ENCODE peak calls at places on chromosomes 2 and 18, in five cellular contexts. One of them, this sample, is unnamed.

GRCh38 chr18:60684843-60685513 is 312.4 kb upstream of the MC4R start:
- DNase-seq in uterus: no peak
- DNase-seq in stomach: no peak
- DNase-seq in endothelial cell of umbilical vein: peak
- DNase-seq in spleen: no peak
- DNase-seq in this sample: no peak

GRCh38 chr2:127651987-127652550 is 6.1 kb downstream of the GPR17 start:
- DNase-seq in uterus: peak
- DNase-seq in stomach: no peak
- DNase-seq in endothelial cell of umbilical vein: no peak
- DNase-seq in spleen: peak
- DNase-seq in this sample: no peak

GRCh38 chr2:127472268-127472667 is 54.0 kb downstream of the IWS1 start:
- DNase-seq in uterus: no peak
- DNase-seq in stomach: no peak
- DNase-seq in endothelial cell of umbilical vein: no peak
- DNase-seq in spleen: no peak
- DNase-seq in this sample: no peak

GRCh38 chr2:30235859-30236535 is 4.7 kb downstream of the LBH start:
- DNase-seq in uterus: no peak
- DNase-seq in stomach: peak
- DNase-seq in endothelial cell of umbilical vein: no peak
- DNase-seq in spleen: peak
- DNase-seq in this sample: no peak

GRCh38 chr18:44231936-44232335 is 448.8 kb upstream of the SETBP1 start:
- DNase-seq in uterus: no peak
- DNase-seq in stomach: no peak
- DNase-seq in endothelial cell of umbilical vein: no peak
- DNase-seq in spleen: no peak
- DNase-seq in this sample: no peak

GRCh38 chr18:10121028-10121427 is 207.2 kb downstream of the VAPA start:
- DNase-seq in uterus: no peak
- DNase-seq in stomach: no peak
- DNase-seq in endothelial cell of umbilical vein: no peak
- DNase-seq in spleen: no peak
- DNase-seq in this sample: no peak

GRCh38 chr2:239590276-239590675 is 189.5 kb upstream of the HDAC4 start:
- DNase-seq in uterus: no peak
- DNase-seq in stomach: no peak
- DNase-seq in endothelial cell of umbilical vein: no peak
- DNase-seq in spleen: no peak
- DNase-seq in this sample: no peak

GRCh38 chr2:229695971-229696370 is 18.4 kb downstream of the DNER start:
- DNase-seq in uterus: no peak
- DNase-seq in stomach: no peak
- DNase-seq in endothelial cell of umbilical vein: no peak
- DNase-seq in spleen: no peak
- DNase-seq in this sample: no peak

GRCh38 chr2:128984855-128985254 is 666.2 kb upstream of the HS6ST1 start:
- DNase-seq in uterus: no peak
- DNase-seq in stomach: no peak
- DNase-seq in endothelial cell of umbilical vein: no peak
- DNase-seq in spleen: no peak
- DNase-seq in this sample: no peak

GRCh38 chr18:2642771-2643170 is 12.8 kb upstream of the SMCHD1 start:
- DNase-seq in uterus: no peak
- DNase-seq in stomach: no peak
- DNase-seq in endothelial cell of umbilical vein: no peak
- DNase-seq in spleen: no peak
- DNase-seq in this sample: no peak

GRCh38 chr18:54242327-54242726 is 17.9 kb upstream of the MBD2 start:
- DNase-seq in uterus: no peak
- DNase-seq in stomach: no peak
- DNase-seq in endothelial cell of umbilical vein: no peak
- DNase-seq in spleen: no peak
- DNase-seq in this sample: no peak

GRCh38 chr2:214774108-214774507 is 35.4 kb downstream of the BARD1 start:
- DNase-seq in uterus: no peak
- DNase-seq in stomach: no peak
- DNase-seq in endothelial cell of umbilical vein: peak
- DNase-seq in spleen: no peak
- DNase-seq in this sample: no peak

GRCh38 chr2:233152541-233152940 is 92.4 kb downstream of the INPP5D start:
- DNase-seq in uterus: peak
- DNase-seq in stomach: no peak
- DNase-seq in endothelial cell of umbilical vein: peak
- DNase-seq in spleen: peak
- DNase-seq in this sample: no peak

GRCh38 chr18:33821503-33821902 is 243.5 kb downstream of the ASXL3 start:
- DNase-seq in uterus: no peak
- DNase-seq in stomach: no peak
- DNase-seq in endothelial cell of umbilical vein: no peak
- DNase-seq in spleen: no peak
- DNase-seq in this sample: no peak

GRCh38 chr18:74370163-74370562 is 54.5 kb downstream of the C18orf63 start:
- DNase-seq in uterus: no peak
- DNase-seq in stomach: no peak
- DNase-seq in endothelial cell of umbilical vein: no peak
- DNase-seq in spleen: no peak
- DNase-seq in this sample: no peak

GRCh38 chr2:175769200-175769599 is 232.9 kb downstream of the LNPK start:
- DNase-seq in uterus: no peak
- DNase-seq in stomach: no peak
- DNase-seq in endothelial cell of umbilical vein: no peak
- DNase-seq in spleen: no peak
- DNase-seq in this sample: no peak

GRCh38 chr18:23121133-23121532 is 14.2 kb upstream of the CABLES1 start:
- DNase-seq in uterus: no peak
- DNase-seq in stomach: no peak
- DNase-seq in endothelial cell of umbilical vein: no peak
- DNase-seq in spleen: no peak
- DNase-seq in this sample: no peak

GRCh38 chr2:157257312-157258252 is at the start of gene GALNT5:
- DNase-seq in uterus: no peak
- DNase-seq in stomach: peak
- DNase-seq in endothelial cell of umbilical vein: no peak
- DNase-seq in spleen: no peak
- DNase-seq in this sample: no peak

GRCh38 chr2:174245065-174245464 is 3.3 kb downstream of the OLA1 start:
- DNase-seq in uterus: no peak
- DNase-seq in stomach: no peak
- DNase-seq in endothelial cell of umbilical vein: no peak
- DNase-seq in spleen: no peak
- DNase-seq in this sample: no peak

GRCh38 chr2:174248187-174248997 is at the start of gene OLA1:
- DNase-seq in uterus: peak
- DNase-seq in stomach: peak
- DNase-seq in endothelial cell of umbilical vein: peak
- DNase-seq in spleen: peak
- DNase-seq in this sample: peak

GRCh38 chr2:174248998-174249592 is 763 bp upstream of the OLA1 start:
- DNase-seq in uterus: no peak
- DNase-seq in stomach: no peak
- DNase-seq in endothelial cell of umbilical vein: no peak
- DNase-seq in spleen: no peak
- DNase-seq in this sample: no peak

GRCh38 chr2:174247474-174248186 is 702 bp downstream of the OLA1 start:
- DNase-seq in uterus: no peak
- DNase-seq in stomach: peak
- DNase-seq in endothelial cell of umbilical vein: peak
- DNase-seq in spleen: no peak
- DNase-seq in this sample: peak

GRCh38 chr2:174246944-174247381 is 1.4 kb downstream of the OLA1 start:
- DNase-seq in uterus: no peak
- DNase-seq in stomach: peak
- DNase-seq in endothelial cell of umbilical vein: no peak
- DNase-seq in spleen: no peak
- DNase-seq in this sample: no peak
- TF ChIP-seq POLR2A in uterus: no peak
- TF ChIP-seq POLR2A in stomach: no peak
- TF ChIP-seq POLR2A in endothelial cell of umbilical vein: no peak
- TF ChIP-seq POLR2A in spleen: no peak
- TF ChIP-seq POLR2A in this sample: no peak

GRCh38 chr18:46071894-46072867 is at the start of gene PSTPIP2:
- DNase-seq in uterus: peak
- DNase-seq in stomach: peak
- DNase-seq in endothelial cell of umbilical vein: peak
- DNase-seq in spleen: peak
- DNase-seq in this sample: peak
- TF ChIP-seq POLR2A in uterus: peak
- TF ChIP-seq POLR2A in stomach: peak
- TF ChIP-seq POLR2A in endothelial cell of umbilical vein: no peak
- TF ChIP-seq POLR2A in spleen: no peak
- TF ChIP-seq POLR2A in this sample: peak

DNA sequence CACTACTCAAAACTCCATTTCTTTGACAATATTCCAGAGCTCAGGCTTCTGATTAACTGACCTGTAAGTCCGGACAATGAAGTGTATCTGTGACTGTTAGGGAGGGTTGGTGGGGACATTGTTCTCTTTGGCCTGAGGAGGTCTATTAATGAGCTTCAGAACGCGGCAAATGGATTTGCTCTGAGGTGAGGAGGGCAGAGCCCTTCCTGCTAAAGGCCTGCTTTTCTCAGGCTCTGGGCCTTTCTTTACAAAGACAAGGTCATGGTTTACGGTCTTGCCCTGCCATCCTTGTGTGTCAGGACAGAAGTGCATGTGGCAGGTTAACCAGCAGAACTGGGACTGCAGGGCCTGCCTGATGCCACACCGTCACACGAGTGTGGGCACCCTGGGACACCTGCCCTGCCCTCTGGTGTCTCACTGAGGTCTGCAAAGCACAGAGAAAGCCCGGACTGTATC is 7.2 kb downstream of the ALKAL2 start:
- DNase-seq in uterus: no peak
- DNase-seq in stomach: no peak
- DNase-seq in endothelial cell of umbilical vein: no peak
- DNase-seq in spleen: no peak
- DNase-seq in this sample: no peak
- TF ChIP-seq POLR2A in uterus: no peak
- TF ChIP-seq POLR2A in stomach: no peak
- TF ChIP-seq POLR2A in endothelial cell of umbilical vein: no peak
- TF ChIP-seq POLR2A in spleen: no peak
- TF ChIP-seq POLR2A in this sample: no peak

GRCh38 chr2:72144412-72144745 is 3.3 kb downstream of the CYP26B1 start:
- DNase-seq in uterus: no peak
- DNase-seq in stomach: peak
- DNase-seq in endothelial cell of umbilical vein: no peak
- DNase-seq in spleen: no peak
- DNase-seq in this sample: no peak

GRCh38 chr2:72146357-72147302 is 1.0 kb downstream of the CYP26B1 start:
- DNase-seq in uterus: peak
- DNase-seq in stomach: peak
- DNase-seq in endothelial cell of umbilical vein: peak
- DNase-seq in spleen: peak
- DNase-seq in this sample: no peak

GRCh38 chr2:72143441-72144356 is 4.0 kb downstream of the CYP26B1 start:
- DNase-seq in uterus: peak
- DNase-seq in stomach: peak
- DNase-seq in endothelial cell of umbilical vein: peak
- DNase-seq in spleen: peak
- DNase-seq in this sample: no peak

GRCh38 chr2:72145658-72146329 is 1.9 kb downstream of the CYP26B1 start:
- DNase-seq in uterus: peak
- DNase-seq in stomach: no peak
- DNase-seq in endothelial cell of umbilical vein: no peak
- DNase-seq in spleen: peak
- DNase-seq in this sample: no peak

DNA sequence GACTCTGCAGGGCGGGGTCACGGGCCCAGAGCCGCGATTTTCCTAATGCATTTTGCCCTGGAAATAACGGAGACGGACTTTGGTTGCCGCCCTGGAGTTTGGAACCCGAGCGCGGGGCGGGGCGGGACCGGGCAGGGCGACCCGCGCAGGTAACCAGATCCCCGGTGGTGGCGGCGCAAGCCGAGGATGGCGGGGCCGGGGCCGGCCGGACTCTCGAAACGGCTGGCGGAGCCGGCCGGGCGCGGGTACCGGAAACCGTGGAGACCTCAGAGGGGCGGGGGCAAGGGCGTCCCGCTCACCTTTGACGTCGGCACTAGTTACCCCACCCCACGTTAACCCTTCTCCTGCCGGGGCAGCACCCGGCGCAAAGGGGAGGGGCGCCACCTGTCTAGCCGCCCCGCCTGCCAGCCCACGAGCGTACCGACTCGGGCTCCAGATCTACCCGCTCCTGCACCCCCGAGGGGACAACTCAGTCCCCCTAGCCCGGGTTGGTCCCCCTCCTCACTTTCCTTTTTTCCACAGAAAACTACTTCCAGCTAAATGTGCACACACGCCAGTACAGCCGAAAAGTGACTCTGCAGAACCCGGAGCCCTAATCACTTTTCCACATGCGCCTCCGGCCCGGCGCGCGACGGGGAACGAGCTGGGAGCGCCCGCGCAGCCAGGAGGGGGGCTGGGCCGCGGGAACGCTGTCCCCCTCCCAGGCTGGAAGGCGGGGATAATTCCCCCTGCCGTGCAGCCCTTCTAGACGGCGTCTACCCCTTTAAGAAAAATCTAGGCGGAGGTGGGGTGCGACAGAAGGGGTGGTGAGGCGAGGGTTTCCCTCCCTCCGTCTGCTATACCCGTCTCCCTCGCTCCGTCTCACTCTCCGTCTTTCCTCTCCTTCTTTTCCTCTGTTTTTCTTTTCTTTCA is 2.7 kb downstream of the CYP26B1 start:
- DNase-seq in uterus: peak
- DNase-seq in stomach: peak
- DNase-seq in endothelial cell of umbilical vein: peak
- DNase-seq in spleen: peak
- DNase-seq in this sample: peak
- TF ChIP-seq POLR2A in uterus: no peak
- TF ChIP-seq POLR2A in stomach: no peak
- TF ChIP-seq POLR2A in endothelial cell of umbilical vein: no peak
- TF ChIP-seq POLR2A in spleen: no peak
- TF ChIP-seq POLR2A in this sample: no peak

DNA sequence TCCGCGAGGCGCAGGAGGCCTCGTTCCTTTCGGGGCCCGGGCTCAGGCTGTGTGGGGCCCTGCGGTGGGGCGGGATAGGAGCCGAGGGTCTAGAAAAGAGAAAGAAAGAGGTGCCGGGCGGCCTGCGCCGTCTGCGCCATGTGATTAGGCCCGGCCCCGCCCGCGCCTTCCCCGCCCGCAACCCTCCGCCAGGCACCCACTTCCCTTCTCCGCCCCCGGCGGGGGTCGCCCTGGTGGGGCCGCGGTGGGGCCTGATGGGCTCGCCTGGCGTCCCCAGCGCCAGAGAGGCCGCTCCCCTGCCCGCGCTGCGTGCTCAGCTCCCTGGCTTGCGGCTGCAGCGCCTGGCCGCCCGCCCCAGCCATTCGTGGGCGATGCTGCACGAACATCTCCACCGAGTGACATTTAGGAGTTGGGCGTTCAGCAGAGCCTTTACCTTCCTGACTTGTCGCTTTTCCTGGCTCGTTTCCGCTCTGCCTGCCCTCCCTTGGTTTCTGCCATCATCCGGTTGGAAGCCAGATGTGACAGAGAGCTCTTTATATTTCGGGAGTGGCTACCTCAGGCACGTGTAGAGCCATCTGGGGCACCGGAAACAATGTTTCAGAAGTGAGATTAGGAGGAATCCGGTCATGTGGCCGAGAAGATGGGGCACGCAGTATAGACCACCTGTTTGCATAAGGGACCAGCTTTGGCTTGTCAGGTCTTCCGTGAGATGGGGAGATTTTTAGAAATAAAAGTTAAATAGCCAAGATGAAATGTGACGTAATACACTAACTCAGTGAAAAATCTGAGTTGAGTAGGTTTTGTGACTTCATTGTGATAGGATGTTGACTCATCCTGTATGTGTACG is 1.1 kb downstream of the GLS start:
- DNase-seq in uterus: peak
- DNase-seq in stomach: peak
- DNase-seq in endothelial cell of umbilical vein: peak
- DNase-seq in spleen: peak
- DNase-seq in this sample: peak
- TF ChIP-seq POLR2A in uterus: peak
- TF ChIP-seq POLR2A in stomach: no peak
- TF ChIP-seq POLR2A in endothelial cell of umbilical vein: peak
- TF ChIP-seq POLR2A in spleen: no peak
- TF ChIP-seq POLR2A in this sample: peak

This sample was measured in H54.